ENCODE peak calls at places on chromosome 17, in ten cellular contexts. J, M, G, W, V, E, Z, R, P and D are unnamed samples.

GRCh38 chr17:76585649-76586593 is at the start of gene ST6GALNAC2:
- DNase-seq in J (peak; percentile 34), M (peak; percentile 86), G (peak; percentile 60), W (peak; percentile 55), V (peak; percentile 69), E (no peak), Z (peak; percentile 77), R (no peak), P (no peak), D (no peak)

GRCh38 chr17:40791808-40792436 is 7.8 kb downstream of the KRT28 start:
- DNase-seq in J (no peak), M (peak; percentile 59), G (peak; percentile 58), W (peak; percentile 35), V (no peak), E (peak; percentile 66), Z (no peak), R (no peak), P (peak; percentile 31), D (no peak)

GRCh38 chr17:57544381-57544780 is 200.7 kb downstream of the CCDC182 start:
- DNase-seq in J (no peak), M (no peak), G (no peak), W (no peak), V (no peak), E (no peak), Z (no peak), R (no peak), P (no peak), D (no peak)

GRCh38 chr17:44909681-44910144 is 5.6 kb downstream of the GFAP start:
- DNase-seq in J (no peak), M (no peak), G (peak; percentile 70), W (peak; percentile 68), V (no peak), E (peak; percentile 51), Z (no peak), R (no peak), P (no peak), D (no peak)

GRCh38 chr17:81858967-81859905 is 1.1 kb downstream of the P4HB start:
- DNase-seq in J (no peak), M (no peak), G (no peak), W (peak; percentile 40), V (no peak), E (peak; percentile 29), Z (no peak), R (no peak), P (peak; percentile 18), D (no peak)

GRCh38 chr17:67487506-67487905 is 110.4 kb downstream of the PITPNC1 start:
- DNase-seq in J (no peak), M (no peak), G (no peak), W (peak; percentile 54), V (no peak), E (peak; percentile 66), Z (no peak), R (no peak), P (no peak), D (no peak)

GRCh38 chr17:1164935-1165556 is 14.7 kb downstream of the ABR start:
- DNase-seq in J (peak; percentile 62), M (no peak), G (no peak), W (no peak), V (peak; percentile 65), E (no peak), Z (no peak), R (no peak), P (no peak), D (no peak)

GRCh38 chr17:32588982-32589381 is 102.2 kb downstream of the CDK5R1 start:
- DNase-seq in J (no peak), M (peak; percentile 10), G (no peak), W (no peak), V (no peak), E (no peak), Z (no peak), R (no peak), P (no peak), D (no peak)

GRCh38 chr17:71828182-71828596 is 292.6 kb upstream of the SOX9 start:
- DNase-seq in J (no peak), M (no peak), G (no peak), W (no peak), V (no peak), E (no peak), Z (peak; percentile 85), R (peak; percentile 7), P (no peak), D (no peak)

GRCh38 chr17:80931421-80932265 is 60.0 kb upstream of the CHMP6 start:
- DNase-seq in J (no peak), M (no peak), G (no peak), W (peak; percentile 80), V (no peak), E (peak; percentile 76), Z (peak; percentile 16), R (no peak), P (no peak), D (no peak)

GRCh38 chr17:79814966-79815835 is 18.3 kb upstream of the CBX8 start:
- DNase-seq in J (no peak), M (peak; percentile 78), G (no peak), W (no peak), V (peak; percentile 48), E (peak; percentile 36), Z (no peak), R (no peak), P (no peak), D (no peak)